ENCODE peak calls at places on chromosomes 5 and 9, in five cellular contexts. P is ovary, E is stomach, O is transverse colon, T is adrenal gland. C is an unnamed sample. For H3K27me3, the result is how much of the 10 kb centered on the place peaks cover.

GRCh38 chr5:126052791-126053190 is 370.4 kb upstream of the GRAMD2B start:
- DNase-seq in O (no peak), T (no peak), P (no peak), E (no peak), C (no peak)

GRCh38 chr9:16575142-16575877 is 295.2 kb downstream of the BNC2 start:
- DNase-seq in P (no peak), T (peak), E (no peak), O (no peak), C (no peak)

GRCh38 chr9:122087406-122088200 is 5.5 kb downstream of the TTLL11 start:
- DNase-seq in O (no peak), P (no peak), E (no peak), T (peak), C (no peak)

GRCh38 chr5:30100148-30100547 is 1093.3 kb upstream of the CDH6 start:
- DNase-seq in T (no peak), E (no peak), O (no peak), P (no peak), C (no peak)

GRCh38 chr5:179454354-179454753 is 96.0 kb upstream of the RUFY1 start:
- DNase-seq in T (no peak), O (no peak), P (no peak), E (no peak), C (no peak)

GRCh38 chr9:105858877-105859276 is 164.5 kb downstream of the TMEM38B start:
- DNase-seq in T (no peak), O (no peak), E (no peak), P (no peak), C (no peak)

GRCh38 chr5:137344723-137345322 is 154.3 kb downstream of the SPOCK1 start:
- DNase-seq in O (peak), T (peak), E (peak), P (no peak), C (no peak)

GRCh38 chr9:98654247-98654646 is 54.5 kb downstream of the GABBR2 start:
- DNase-seq in P (no peak), E (no peak), O (no peak), T (no peak), C (no peak)

GRCh38 chr5:88830567-88830966 is 52.4 kb downstream of the MEF2C start:
- DNase-seq in P (no peak), O (no peak), E (no peak), T (no peak), C (no peak)

GRCh38 chr9:74663456-74663855 is 166.3 kb downstream of the RORB start:
- DNase-seq in T (no peak), O (no peak), P (no peak), E (no peak), C (no peak)

GRCh38 chr5:56301041-56301440 is 67.9 kb upstream of the ANKRD55 start:
- DNase-seq in P (no peak), O (no peak), E (no peak), T (no peak), C (no peak)

GRCh38 chr5:73450041-73450598 is 1.5 kb upstream of the FOXD1 start:
- DNase-seq in P (no peak), O (no peak), T (no peak), E (no peak), C (no peak)

GRCh38 chr5:73447234-73448071 is 1.1 kb downstream of the FOXD1 start:
- DNase-seq in P (peak), T (peak), O (peak), E (no peak), C (no peak)

GRCh38 chr5:73446631-73447233 is 1.8 kb downstream of the FOXD1 start:
- DNase-seq in P (no peak), E (no peak), O (no peak), T (no peak), C (no peak)

GRCh38 chr5:73448072-73448432 is 525 bp downstream of the FOXD1 start:
- DNase-seq in T (no peak), E (no peak), P (no peak), O (no peak), C (no peak)

DNA sequence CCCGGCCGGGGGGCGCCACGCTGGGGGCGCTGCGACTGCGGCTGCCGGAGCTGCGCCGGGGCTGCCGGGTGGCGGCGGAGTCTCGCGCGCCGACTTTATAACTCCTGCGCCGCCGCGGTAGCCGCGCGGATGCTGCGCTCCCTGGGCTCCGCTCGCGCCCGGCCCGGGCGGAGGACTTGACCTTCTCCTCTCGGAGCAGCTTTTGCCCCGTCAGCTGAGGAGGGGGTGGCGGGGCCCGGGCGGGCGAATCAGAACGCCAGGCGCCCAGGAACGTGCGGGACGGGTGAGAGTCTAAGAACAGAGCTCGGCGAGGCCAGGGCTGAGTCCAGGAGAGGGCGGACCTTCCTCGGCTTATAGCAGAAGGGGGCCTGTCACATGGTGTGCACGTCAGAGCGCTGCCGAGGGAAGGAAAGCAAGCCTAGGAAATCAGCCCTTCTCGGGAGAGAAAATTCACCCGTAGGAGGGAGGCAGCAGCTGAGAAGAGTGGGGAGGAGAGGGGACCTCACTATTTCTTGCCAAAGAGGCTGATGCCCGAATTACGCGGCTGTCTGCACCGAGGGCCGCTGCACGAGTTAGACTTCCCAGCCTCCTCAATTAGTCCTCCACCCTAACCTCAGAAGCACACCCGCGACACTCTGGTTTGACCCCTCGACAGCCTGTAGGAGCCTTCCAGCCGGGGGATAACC is at the start of gene FOXD1:
- DNase-seq in E (peak), P (peak), O (peak), T (peak), C (peak)
- TF ChIP-seq POLR2A in E (no peak), P (no peak), O (no peak), T (peak), C (peak)

GRCh38 chr9:34551751-34552605 is 29.2 kb upstream of the ENHO start:
- DNase-seq in E (no peak), P (no peak), T (no peak), O (no peak), C (no peak)
- H3K27me3 ChIP-seq in E (under half), P (under half), T (under half), O (under half), C (under half)

DNA sequence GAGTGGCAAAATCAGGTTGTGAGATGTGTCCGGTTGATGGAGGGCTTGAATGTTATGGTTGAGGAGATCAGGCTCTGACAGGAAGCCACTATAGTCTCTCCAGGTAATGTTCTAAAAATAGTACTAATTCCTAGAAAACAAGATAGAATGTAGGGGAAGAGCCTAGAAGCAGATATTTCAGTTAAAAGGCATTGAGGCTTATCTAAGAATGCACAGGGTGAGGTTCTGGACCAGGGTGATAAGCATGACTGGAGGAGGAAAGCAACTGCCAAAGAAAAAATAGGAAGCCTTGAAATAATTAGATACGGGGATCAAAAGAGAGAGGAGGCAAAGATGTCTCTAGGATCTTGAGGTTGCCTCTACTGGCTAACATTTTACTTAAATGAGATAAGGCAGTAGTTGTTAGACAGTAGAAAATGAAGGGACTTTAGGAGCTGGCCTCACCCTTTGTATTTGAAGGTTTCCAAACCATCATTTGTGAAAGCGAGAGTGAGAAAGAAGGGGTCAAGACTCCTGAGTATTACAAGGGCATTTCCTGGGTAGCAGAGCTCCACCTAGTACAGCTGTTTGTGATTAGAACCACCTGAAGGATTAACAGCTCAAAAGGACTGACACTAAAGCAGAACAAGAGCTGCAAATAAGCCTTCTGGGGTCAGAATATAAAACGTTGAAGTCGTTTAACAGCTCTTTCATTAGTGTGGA is 15.4 kb upstream of the ARL15 start:
- DNase-seq in P (no peak), E (no peak), T (no peak), O (no peak), C (no peak)
- TF ChIP-seq POLR2A in P (no peak), E (no peak), T (no peak), O (no peak), C (no peak)

DNA sequence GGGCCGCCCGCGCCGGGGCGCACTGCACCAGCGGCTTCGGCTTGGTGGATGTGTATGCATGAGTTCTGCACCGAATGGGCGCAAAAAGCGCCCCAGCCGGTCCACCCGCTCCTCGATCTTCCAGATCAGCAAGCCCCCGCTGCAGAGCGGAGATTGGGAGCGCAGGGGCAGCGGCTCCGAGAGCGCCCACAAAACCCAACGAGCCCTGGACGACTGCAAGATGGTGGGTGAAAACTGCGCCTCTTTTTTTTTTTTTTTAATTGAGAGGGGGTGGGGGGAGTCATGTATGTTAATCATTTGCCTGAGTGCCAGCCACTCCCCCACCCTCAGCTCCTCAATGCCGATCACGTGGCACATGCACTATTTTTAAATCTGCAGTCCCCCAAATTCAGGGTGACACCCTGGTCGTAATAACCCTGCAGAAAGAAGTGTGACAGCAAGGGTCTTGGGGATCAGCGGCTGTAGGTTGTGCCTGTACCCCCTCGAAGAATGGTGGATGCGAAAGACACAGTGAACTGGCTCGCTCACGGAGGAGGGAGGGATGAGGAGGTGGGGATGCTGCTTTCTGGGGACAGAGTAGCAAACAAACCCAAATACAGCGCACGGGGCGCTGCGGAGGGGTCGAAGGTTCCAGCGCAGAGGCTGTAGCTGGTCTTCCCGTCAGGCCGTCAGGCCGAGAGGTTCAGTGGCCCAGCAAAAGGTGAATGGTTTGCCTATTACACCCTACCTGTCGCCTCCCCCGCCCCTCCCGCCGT is 929 bp downstream of the RGS7BP start:
- DNase-seq in O (no peak), E (no peak), T (no peak), P (peak), C (no peak)
- H3K27me3 ChIP-seq in O (under half), E (under half), T (under half), P (under half), C (under half)

GRCh38 chr9:91913986-91914385 is 36.0 kb downstream of the ROR2 start:
- DNase-seq in O (no peak), E (no peak), P (no peak), T (no peak), C (no peak)
- TF ChIP-seq POLR2A in O (no peak), E (no peak), P (no peak), T (no peak), C (no peak)

GRCh38 chr5:168382421-168382820 is 91.0 kb downstream of the WWC1 start:
- DNase-seq in P (no peak), E (no peak), O (no peak), T (no peak), C (no peak)
- H3K27me3 ChIP-seq in P (under half), E (under half), O (under half), T (under half), C (under half)

GRCh38 chr9:137070201-137070905 is at the start of gene SAPCD2:
- DNase-seq in T (peak), E (peak), P (peak), O (peak), C (peak)
- TF ChIP-seq POLR2A in T (no peak), E (no peak), P (no peak), O (no peak), C (no peak)

GRCh38 chr9:126107736-126108135 is 218.9 kb upstream of the MVB12B start:
- DNase-seq in O (no peak), E (no peak), T (no peak), P (no peak), C (no peak)
- H3K27me3 ChIP-seq in O (under half), E (under half), T (under half), P (under half), C (under half)

C was measured in esophagus squamous epithelium.